ENCODE peak calls at places on chromosomes 4 and X, in four cellular contexts. One of them, this sample, is unnamed.

GRCh38 chr4:101252721-101253120 is 94.6 kb downstream of the PPP3CA start:
- DNase-seq in GM12891: no peak
- DNase-seq in GM12878: no peak
- DNase-seq in K562: no peak
- DNase-seq in this sample: no peak

GRCh38 chrX:76279007-76279406 is 106.1 kb downstream of the PBDC1 start:
- DNase-seq in K562: peak
- DNase-seq in GM12878: peak
- DNase-seq in GM12891: peak
- DNase-seq in this sample: no peak

GRCh38 chr4:183995489-183996049 is 90.5 kb downstream of the STOX2 start:
- DNase-seq in GM12891: no peak
- DNase-seq in GM12878: no peak
- DNase-seq in K562: no peak
- DNase-seq in this sample: no peak

GRCh38 chr4:6196871-6197270 is 3.5 kb downstream of the JAKMIP1 start:
- DNase-seq in K562: no peak
- DNase-seq in GM12878: no peak
- DNase-seq in GM12891: no peak
- DNase-seq in this sample: no peak

GRCh38 chr4:2830632-2831610 is 12.7 kb upstream of the ADD1 start:
- DNase-seq in GM12878: no peak
- DNase-seq in GM12891: peak
- DNase-seq in K562: no peak
- DNase-seq in this sample: peak

GRCh38 chr4:158895797-158896442 is 127.1 kb downstream of the FNIP2 start:
- DNase-seq in GM12891: no peak
- DNase-seq in K562: no peak
- DNase-seq in GM12878: no peak
- DNase-seq in this sample: no peak

GRCh38 chr4:83890816-83891215 is 354.9 kb downstream of the GPAT3 start:
- DNase-seq in GM12878: no peak
- DNase-seq in K562: no peak
- DNase-seq in GM12891: no peak
- DNase-seq in this sample: no peak

GRCh38 chr4:1910643-1911042 is 39.5 kb downstream of the NSD2 start:
- DNase-seq in GM12878: no peak
- DNase-seq in GM12891: no peak
- DNase-seq in K562: peak
- DNase-seq in this sample: no peak

GRCh38 chr4:184396001-184396400 is 78.3 kb downstream of the IRF2 start:
- DNase-seq in GM12878: peak
- DNase-seq in GM12891: no peak
- DNase-seq in K562: no peak
- DNase-seq in this sample: peak

GRCh38 chrX:13223868-13224555 is 95.8 kb downstream of the ATXN3L start:
- DNase-seq in K562: no peak
- DNase-seq in GM12878: no peak
- DNase-seq in GM12891: no peak
- DNase-seq in this sample: no peak

GRCh38 chr4:139628184-139629012 is 37.2 kb upstream of the MGST2 start:
- DNase-seq in K562: no peak
- DNase-seq in GM12891: no peak
- DNase-seq in GM12878: no peak
- DNase-seq in this sample: no peak

GRCh38 chrX:142036111-142036510 is 132.4 kb downstream of the MAGEC1 start:
- DNase-seq in K562: no peak
- DNase-seq in GM12878: no peak
- DNase-seq in GM12891: no peak
- DNase-seq in this sample: no peak

GRCh38 chrX:15524417-15524816 is 23.8 kb downstream of the BMX start:
- DNase-seq in GM12891: no peak
- DNase-seq in K562: no peak
- DNase-seq in GM12878: no peak
- DNase-seq in this sample: no peak

GRCh38 chr4:56050584-56050983 is 101.8 kb downstream of the CEP135 start:
- DNase-seq in GM12891: no peak
- DNase-seq in GM12878: no peak
- DNase-seq in K562: no peak
- DNase-seq in this sample: no peak

GRCh38 chrX:50081282-50081955 is 119.4 kb downstream of the AKAP4 start:
- DNase-seq in K562: no peak
- DNase-seq in GM12891: no peak
- DNase-seq in GM12878: no peak
- DNase-seq in this sample: no peak

GRCh38 chr4:76758290-76758882 is 139.6 kb downstream of the SOWAHB start:
- DNase-seq in GM12891: no peak
- DNase-seq in GM12878: no peak
- DNase-seq in K562: peak
- DNase-seq in this sample: no peak

GRCh38 chr4:150379454-150379853 is 202.5 kb upstream of the MAB21L2 start:
- DNase-seq in GM12878: no peak
- DNase-seq in GM12891: no peak
- DNase-seq in K562: no peak
- DNase-seq in this sample: no peak

GRCh38 chr4:150578745-150579470 is 3.0 kb upstream of the MAB21L2 start:
- DNase-seq in K562: no peak
- DNase-seq in GM12878: no peak
- DNase-seq in GM12891: no peak
- DNase-seq in this sample: no peak

GRCh38 chr4:184153781-184154542 is 63.7 kb downstream of the ENPP6 start:
- DNase-seq in GM12891: no peak
- DNase-seq in K562: no peak
- DNase-seq in GM12878: no peak
- DNase-seq in this sample: no peak

GRCh38 chrX:41085883-41086626 is 810 bp downstream of the USP9X start:
- DNase-seq in K562: no peak
- DNase-seq in GM12878: no peak
- DNase-seq in GM12891: peak
- DNase-seq in this sample: peak

GRCh38 chrX:41086627-41086932 is 1.3 kb downstream of the USP9X start:
- DNase-seq in GM12891: no peak
- DNase-seq in K562: peak
- DNase-seq in GM12878: no peak
- DNase-seq in this sample: no peak

GRCh38 chrX:41084360-41085104 is 713 bp upstream of the USP9X start:
- DNase-seq in GM12891: peak
- DNase-seq in GM12878: peak
- DNase-seq in K562: peak
- DNase-seq in this sample: peak

GRCh38 chrX:41084044-41084359 is 1.2 kb upstream of the USP9X start:
- DNase-seq in GM12878: no peak
- DNase-seq in K562: no peak
- DNase-seq in GM12891: no peak
- DNase-seq in this sample: no peak

DNA sequence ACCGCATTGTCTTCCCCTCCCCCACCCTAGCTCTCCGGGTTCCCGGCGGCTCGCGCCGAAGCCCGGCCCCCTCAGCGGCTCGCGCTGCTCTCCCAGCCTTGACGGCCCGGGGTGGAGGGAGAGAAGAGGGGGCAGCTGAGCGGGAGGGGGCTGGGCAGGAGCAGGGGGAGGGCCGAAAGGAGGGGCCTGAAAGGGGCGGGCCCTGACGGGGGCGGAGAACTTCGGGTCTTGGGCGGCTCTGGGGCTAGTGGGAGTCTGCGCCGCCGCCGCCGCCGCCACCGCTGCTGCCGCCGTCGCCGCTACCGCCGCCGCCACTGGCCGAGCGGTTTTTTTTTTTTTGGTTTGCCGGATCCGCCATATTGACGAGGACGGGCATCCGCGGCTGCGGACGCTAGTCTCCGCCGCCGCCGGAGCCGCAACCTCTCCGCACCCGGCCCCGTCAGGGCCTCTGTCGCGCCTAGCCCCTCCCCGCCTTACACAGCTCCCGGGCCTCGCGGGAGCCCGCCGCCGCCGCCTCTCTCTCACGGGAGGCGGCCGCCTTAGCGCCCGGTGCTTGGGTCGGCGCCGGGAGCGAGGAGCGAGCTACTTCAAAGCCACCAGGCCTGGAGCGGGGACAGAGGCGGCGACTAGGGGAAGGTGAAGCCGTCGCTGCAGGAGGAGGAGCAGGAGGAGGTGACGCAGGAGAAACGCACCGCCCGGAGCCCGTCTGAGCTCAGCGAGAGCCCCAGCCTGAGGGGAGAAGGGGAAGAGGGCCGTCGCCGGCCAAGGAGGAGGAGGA is at the start of gene USP9X:
- DNase-seq in K562: peak
- DNase-seq in GM12891: peak
- DNase-seq in GM12878: peak
- DNase-seq in this sample: peak
- TF ChIP-seq POLR2A in K562: peak
- TF ChIP-seq POLR2A in GM12891: no peak
- TF ChIP-seq POLR2A in GM12878: peak
- TF ChIP-seq POLR2A in this sample: peak

DNA sequence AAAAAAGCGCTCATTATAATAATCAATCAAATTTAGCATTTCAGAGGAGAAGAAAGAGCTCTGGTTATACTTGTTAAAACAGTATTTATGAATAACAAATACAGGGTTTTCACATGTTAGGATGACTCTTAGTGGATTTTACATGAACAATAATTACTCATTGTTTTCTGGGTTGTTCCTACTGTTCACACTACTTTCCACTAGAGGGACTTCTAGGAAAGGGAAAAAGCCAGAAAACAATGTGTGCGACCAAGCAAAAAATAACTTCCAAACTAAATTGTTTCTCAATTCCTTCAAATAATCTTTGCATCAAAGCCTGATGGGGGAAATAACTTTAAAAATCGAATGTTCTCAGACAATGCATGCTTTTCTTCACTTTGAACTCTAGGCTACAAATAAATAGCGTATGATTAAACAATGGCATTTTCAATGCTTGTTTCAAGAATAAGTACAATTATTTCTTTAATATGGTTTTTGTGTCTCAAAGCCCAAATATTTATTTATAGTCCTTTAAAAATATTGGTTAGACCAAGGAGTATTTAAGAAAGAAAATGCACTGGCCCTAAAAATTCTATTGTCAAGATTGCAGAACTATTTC is 72.0 kb upstream of the ETNPPL start:
- DNase-seq in GM12878: no peak
- DNase-seq in GM12891: no peak
- DNase-seq in K562: peak
- DNase-seq in this sample: no peak
- TF ChIP-seq TAF1 in GM12878: no peak
- TF ChIP-seq TAF1 in GM12891: no peak
- TF ChIP-seq TAF1 in K562: no peak
- TF ChIP-seq TAF1 in this sample: no peak

GRCh38 chr4:105329081-105329480 is 144.8 kb downstream of the PPA2 start:
- DNase-seq in GM12878: no peak
- DNase-seq in GM12891: no peak
- DNase-seq in K562: no peak
- DNase-seq in this sample: no peak

GRCh38 chr4:105327222-105327621 is 146.6 kb downstream of the PPA2 start:
- DNase-seq in GM12891: no peak
- DNase-seq in K562: no peak
- DNase-seq in GM12878: no peak
- DNase-seq in this sample: no peak
- TF ChIP-seq POLR2A in GM12891: no peak
- TF ChIP-seq POLR2A in K562: no peak
- TF ChIP-seq POLR2A in GM12878: no peak
- TF ChIP-seq POLR2A in this sample: no peak

DNA sequence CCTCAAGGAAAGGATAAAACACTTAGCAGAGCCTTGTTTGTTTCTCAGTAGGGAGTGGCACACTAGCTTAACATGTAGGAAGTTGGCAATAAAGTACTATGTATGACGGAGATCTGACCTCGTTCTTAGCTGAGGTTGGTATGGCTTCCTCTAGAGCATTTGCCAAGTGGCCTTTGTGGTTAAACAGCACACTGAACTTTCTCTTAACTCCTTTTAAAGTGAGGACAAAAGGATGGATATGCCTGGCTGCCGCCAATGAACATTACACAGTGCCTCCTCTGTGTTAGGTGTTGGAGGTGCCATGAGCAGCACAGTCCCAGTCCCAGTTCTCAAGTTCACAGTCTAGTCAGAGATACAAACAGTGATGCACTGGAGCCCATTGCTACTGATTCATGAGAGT is 54.4 kb downstream of the VGLL1 start:
- DNase-seq in GM12878: no peak
- DNase-seq in GM12891: no peak
- DNase-seq in K562: no peak
- DNase-seq in this sample: no peak
- TF ChIP-seq TAF1 in GM12878: no peak
- TF ChIP-seq TAF1 in GM12891: no peak
- TF ChIP-seq TAF1 in K562: no peak
- TF ChIP-seq TAF1 in this sample: no peak

DNA sequence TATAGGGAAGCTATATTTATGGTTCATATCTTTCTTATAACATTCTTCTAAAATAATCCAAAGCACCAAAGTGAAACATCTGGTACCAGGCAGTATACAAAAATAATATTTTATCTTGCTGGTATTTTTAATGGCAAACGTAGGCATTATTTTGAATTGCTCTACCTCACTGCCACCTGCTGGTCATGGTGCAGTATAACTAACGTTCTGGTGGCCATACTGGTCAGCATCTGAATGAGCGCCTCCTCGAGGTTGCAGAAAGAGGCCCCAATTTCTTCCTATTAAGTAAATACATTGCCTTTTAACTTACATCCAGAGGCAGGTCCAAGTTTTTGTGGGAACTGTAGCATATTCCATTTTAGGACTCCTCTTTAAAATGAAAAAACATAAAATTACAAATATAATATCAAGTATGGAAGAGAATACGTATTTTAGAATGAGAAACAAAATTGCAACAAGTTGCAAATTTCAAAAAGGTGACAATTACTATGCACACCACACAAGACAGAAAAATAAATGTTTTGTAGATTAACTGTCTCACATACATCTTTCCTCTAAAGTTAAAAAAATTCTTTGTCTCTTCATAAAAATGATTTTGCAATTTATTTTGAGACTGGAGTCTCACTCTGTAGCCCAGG is 22.9 kb upstream of the CWH43 start:
- DNase-seq in GM12891: no peak
- DNase-seq in K562: peak
- DNase-seq in GM12878: peak
- DNase-seq in this sample: no peak
- TF ChIP-seq POLR2A in GM12891: no peak
- TF ChIP-seq POLR2A in K562: no peak
- TF ChIP-seq POLR2A in GM12878: no peak
- TF ChIP-seq POLR2A in this sample: no peak

GRCh38 chr4:144948421-144948820 is 149.6 kb downstream of the ANAPC10 start:
- DNase-seq in GM12878: no peak
- DNase-seq in K562: no peak
- DNase-seq in GM12891: no peak
- DNase-seq in this sample: no peak
- TF ChIP-seq TAF1 in GM12878: no peak
- TF ChIP-seq TAF1 in K562: no peak
- TF ChIP-seq TAF1 in GM12891: no peak
- TF ChIP-seq TAF1 in this sample: no peak

This sample was measured in GM12892.